ENCODE peak calls at places on chromosomes 12 and 14, in ten cellular contexts. T is frontal cortex; O is nephron progenitor cell; S is body of pancreas; L is activated T-helper 1 cell treated with anti-CD3 and anti-CD28 coated beads, Interleukin-2, amount 50 U/mL, for 16 hours; M is cardiac fibroblast; K is DMS53; Y is GM04504; Q is AG20443; G is ascending aorta. Z is an unnamed sample.

GRCh38 chr12:94875525-94875924 is 128.0 kb downstream of the NDUFA12 start:
- DNase-seq in Y (no peak), L (no peak), S (no peak), G (no peak), Q (no peak), M (peak; percentile 10), O (no peak), K (peak; percentile 91), T (no peak), Z (peak; percentile 74)

GRCh38 chr12:69630191-69630590 is 19.5 kb upstream of the LRRC10 start:
- DNase-seq in M (no peak), S (no peak), G (no peak), O (no peak), T (no peak), K (peak; percentile 61), Q (peak; percentile 30), Y (no peak), L (no peak), Z (peak; percentile 80)

GRCh38 chr12:122875590-122876220 is 20.2 kb downstream of the VPS37B start:
- DNase-seq in G (no peak), M (no peak), Q (peak; percentile 7), S (no peak), L (no peak), T (no peak), Y (no peak), O (no peak), K (no peak), Z (peak; percentile 53)

GRCh38 chr12:44779766-44780165 is 96.3 kb downstream of the NELL2 start:
- DNase-seq in K (no peak), Q (no peak), S (no peak), M (no peak), O (no peak), G (no peak), Y (no peak), T (no peak), L (no peak), Z (no peak)

GRCh38 chr12:131229426-131230339 is 276.0 kb downstream of the ADGRD1 start:
- DNase-seq in Y (no peak), Q (no peak), S (no peak), T (peak; percentile 47), G (no peak), O (no peak), M (no peak), L (no peak), K (peak; percentile 32), Z (peak; percentile 91)

GRCh38 chr12:28313631-28314030 is 123.4 kb downstream of the CCDC91 start:
- DNase-seq in Y (no peak), K (peak; percentile 24), Q (peak; percentile 18), G (no peak), L (no peak), O (no peak), M (peak; percentile 45), S (no peak), T (no peak), Z (no peak)

GRCh38 chr14:23061995-23062394 is 4.7 kb upstream of the CDH24 start:
- DNase-seq in Y (peak; percentile 88), G (no peak), S (peak; percentile 79), Q (peak; percentile 89), K (no peak), T (no peak), L (no peak), M (peak; percentile 96), O (no peak), Z (no peak)

GRCh38 chr14:78933948-78934524 is 763.9 kb downstream of the NRXN3 start:
- DNase-seq in G (no peak), Q (peak; percentile 55), T (peak; percentile 29), O (peak; percentile 5), L (no peak), K (peak; percentile 45), M (peak; percentile 60), Y (no peak), S (no peak), Z (no peak)

GRCh38 chr12:51345681-51346080 is 798 bp downstream of the CELA1 start:
- DNase-seq in M (peak; percentile 38), S (no peak), G (no peak), T (no peak), Y (no peak), O (no peak), Q (no peak), K (no peak), L (no peak), Z (peak; percentile 67)

GRCh38 chr12:68075416-68075815 is 84.1 kb downstream of the IFNG start:
- DNase-seq in L (no peak), Y (no peak), O (no peak), Q (no peak), S (no peak), K (no peak), G (no peak), M (no peak), T (no peak), Z (no peak)

GRCh38 chr12:124512667-124513296 is 54.6 kb downstream of the NCOR2 start:
- DNase-seq in O (no peak), G (peak; percentile 57), M (peak; percentile 97), L (no peak), Y (peak; percentile 89), K (peak; percentile 64), Q (peak; percentile 83), S (peak; percentile 83), T (peak; percentile 77), Z (peak; percentile 97)

GRCh38 chr14:91250912-91251311 is 6.4 kb upstream of the GPR68 start:
- DNase-seq in O (no peak), S (no peak), L (no peak), K (peak; percentile 60), T (no peak), Y (no peak), M (no peak), Q (no peak), G (no peak), Z (no peak)

GRCh38 chr14:24366664-24367505 is 1.1 kb upstream of the NFATC4 start:
- DNase-seq in O (peak; percentile 89), M (peak; percentile 99), Q (peak; percentile 92), K (peak; percentile 99), Y (peak; percentile 96), L (no peak), S (peak; percentile 92), G (peak; percentile 65), T (peak; percentile 65), Z (peak; percentile 99)

GRCh38 chr14:68416156-68416555 is 376.7 kb downstream of the ZFP36L1 start:
- DNase-seq in M (no peak), Q (no peak), G (no peak), T (no peak), Y (no peak), O (no peak), S (no peak), K (no peak), L (no peak), Z (no peak)

GRCh38 chr14:92884410-92884809 is 38.5 kb upstream of the CHGA start:
- DNase-seq in T (no peak), S (no peak), L (no peak), G (no peak), Q (no peak), K (no peak), O (no peak), Y (no peak), M (no peak), Z (no peak)

GRCh38 chr14:89185919-89186849 is 230.8 kb downstream of the FOXN3 start:
- DNase-seq in G (no peak), T (peak; percentile 38), M (peak; percentile 47), S (no peak), Y (peak; percentile 50), L (no peak), O (no peak), Q (peak; percentile 50), K (peak; percentile 86), Z (peak; percentile 61)

GRCh38 chr12:64521838-64522237 is 69.9 kb downstream of the TBK1 start:
- DNase-seq in Q (no peak), G (no peak), K (no peak), O (no peak), M (no peak), S (no peak), L (no peak), Y (no peak), T (no peak), Z (peak; percentile 35)

GRCh38 chr14:93034671-93034994 is 81.1 kb downstream of the ITPK1 start:
- DNase-seq in Y (no peak), L (no peak), S (no peak), M (no peak), O (no peak), G (no peak), K (no peak), Q (no peak), T (no peak), Z (no peak)

GRCh38 chr12:130634866-130635265 is 81.2 kb downstream of the RIMBP2 start:
- DNase-seq in Y (no peak), O (no peak), M (no peak), Q (no peak), S (no peak), T (no peak), L (no peak), K (peak; percentile 79), G (no peak), Z (peak; percentile 58)

GRCh38 chr14:36056846-36057245 is 119.7 kb downstream of the PTCSC3 start:
- DNase-seq in M (no peak), Q (no peak), T (no peak), O (no peak), Y (no peak), S (no peak), K (no peak), L (no peak), G (no peak), Z (no peak)

GRCh38 chr12:122851820-122852219 is 16.6 kb downstream of the HIP1R start:
- DNase-seq in M (peak; percentile 87), G (peak; percentile 39), O (no peak), Y (no peak), T (no peak), S (peak; percentile 19), Q (peak; percentile 79), L (no peak), K (peak; percentile 63), Z (no peak)

GRCh38 chr14:79016828-79017505 is 846.8 kb downstream of the NRXN3 start:
- DNase-seq in T (no peak), Q (peak; percentile 45), L (no peak), K (peak; percentile 49), G (no peak), O (no peak), Y (peak; percentile 51), S (no peak), M (peak; percentile 63), Z (no peak)

GRCh38 chr14:77085538-77085937 is 12.5 kb upstream of the CIPC start:
- DNase-seq in L (no peak), O (no peak), Y (no peak), M (no peak), T (no peak), G (no peak), K (no peak), S (no peak), Q (no peak), Z (peak; percentile 80)

GRCh38 chr12:88993655-88994054 is 358.6 kb downstream of the DUSP6 start:
- DNase-seq in M (peak; percentile 84), T (peak; percentile 12), Q (peak; percentile 38), G (no peak), L (no peak), O (no peak), Y (peak; percentile 40), K (peak; percentile 79), S (no peak), Z (no peak)

GRCh38 chr14:67971627-67972625 is 152.3 kb downstream of the RAD51B start:
- DNase-seq in O (no peak), G (no peak), Y (no peak), Q (no peak), S (no peak), T (no peak), M (no peak), L (no peak), K (no peak), Z (no peak)

GRCh38 chr12:99911076-99911475 is 73.7 kb downstream of the ANKS1B start:
- DNase-seq in L (no peak), O (peak; percentile 4), Y (peak; percentile 87), Q (peak; percentile 89), T (peak; percentile 11), G (peak; percentile 10), K (no peak), S (no peak), M (peak; percentile 83), Z (no peak)

GRCh38 chr14:35438910-35439713 is 34.6 kb upstream of the NFKBIA start:
- DNase-seq in G (no peak), K (peak; percentile 41), S (no peak), L (no peak), Y (no peak), T (no peak), M (peak; percentile 22), Q (peak; percentile 39), O (no peak), Z (no peak)

GRCh38 chr14:71521736-71522135 is 410.5 kb upstream of the RGS6 start:
- DNase-seq in S (no peak), Y (no peak), Q (no peak), T (no peak), G (no peak), K (no peak), M (no peak), L (no peak), O (no peak), Z (no peak)